ENCODE peak calls at places on chromosomes 3 and 15, in eight cellular contexts. One of them, this sample, is unnamed.

GRCh38 chr3:107753494-107753893 is 230.7 kb downstream of the BBX start:
- DNase-seq in activated CD4-positive, alpha-beta T cell treated with anti-CD3 and anti-CD28 coated beads, Interleukin-2, amount 50 U/mL, for 4 hours: peak
- DNase-seq in trophoblast cell: peak
- DNase-seq in nucleus accumbens: peak
- DNase-seq in iPS-NIHi11: peak
- DNase-seq in AML-193: peak
- DNase-seq in NCI-H460: peak
- DNase-seq in mucosa of gallbladder: peak
- DNase-seq in this sample: peak

GRCh38 chr15:100759116-100759515 is 120.5 kb upstream of the ALDH1A3 start:
- DNase-seq in activated CD4-positive, alpha-beta T cell treated with anti-CD3 and anti-CD28 coated beads, Interleukin-2, amount 50 U/mL, for 4 hours: no peak
- DNase-seq in trophoblast cell: no peak
- DNase-seq in nucleus accumbens: no peak
- DNase-seq in iPS-NIHi11: no peak
- DNase-seq in AML-193: no peak
- DNase-seq in NCI-H460: no peak
- DNase-seq in mucosa of gallbladder: peak
- DNase-seq in this sample: peak

GRCh38 chr15:67744331-67745058 is 80.8 kb upstream of the SKOR1 start:
- DNase-seq in activated CD4-positive, alpha-beta T cell treated with anti-CD3 and anti-CD28 coated beads, Interleukin-2, amount 50 U/mL, for 4 hours: no peak
- DNase-seq in trophoblast cell: no peak
- DNase-seq in nucleus accumbens: no peak
- DNase-seq in iPS-NIHi11: no peak
- DNase-seq in AML-193: peak
- DNase-seq in NCI-H460: no peak
- DNase-seq in mucosa of gallbladder: no peak
- DNase-seq in this sample: no peak

GRCh38 chr3:184710870-184711365 is 946 bp downstream of the MAGEF1 start:
- DNase-seq in activated CD4-positive, alpha-beta T cell treated with anti-CD3 and anti-CD28 coated beads, Interleukin-2, amount 50 U/mL, for 4 hours: no peak
- DNase-seq in trophoblast cell: no peak
- DNase-seq in nucleus accumbens: no peak
- DNase-seq in iPS-NIHi11: no peak
- DNase-seq in AML-193: no peak
- DNase-seq in NCI-H460: no peak
- DNase-seq in mucosa of gallbladder: no peak
- DNase-seq in this sample: peak

GRCh38 chr15:35657679-35658201 is 111.8 kb upstream of the DPH6 start:
- DNase-seq in activated CD4-positive, alpha-beta T cell treated with anti-CD3 and anti-CD28 coated beads, Interleukin-2, amount 50 U/mL, for 4 hours: no peak
- DNase-seq in trophoblast cell: peak
- DNase-seq in nucleus accumbens: no peak
- DNase-seq in iPS-NIHi11: no peak
- DNase-seq in AML-193: no peak
- DNase-seq in NCI-H460: no peak
- DNase-seq in mucosa of gallbladder: no peak
- DNase-seq in this sample: no peak

GRCh38 chr3:48372862-48373435 is 930 bp downstream of the FBXW12 start:
- DNase-seq in activated CD4-positive, alpha-beta T cell treated with anti-CD3 and anti-CD28 coated beads, Interleukin-2, amount 50 U/mL, for 4 hours: no peak
- DNase-seq in trophoblast cell: no peak
- DNase-seq in nucleus accumbens: no peak
- DNase-seq in iPS-NIHi11: no peak
- DNase-seq in AML-193: no peak
- DNase-seq in NCI-H460: no peak
- DNase-seq in mucosa of gallbladder: no peak
- DNase-seq in this sample: no peak

GRCh38 chr15:92166751-92167412 is 226.8 kb upstream of the ST8SIA2 start:
- DNase-seq in activated CD4-positive, alpha-beta T cell treated with anti-CD3 and anti-CD28 coated beads, Interleukin-2, amount 50 U/mL, for 4 hours: no peak
- DNase-seq in trophoblast cell: no peak
- DNase-seq in nucleus accumbens: no peak
- DNase-seq in iPS-NIHi11: no peak
- DNase-seq in AML-193: no peak
- DNase-seq in NCI-H460: no peak
- DNase-seq in mucosa of gallbladder: no peak
- DNase-seq in this sample: no peak

GRCh38 chr15:46386356-46386755 is 751.5 kb downstream of the SQOR start:
- DNase-seq in activated CD4-positive, alpha-beta T cell treated with anti-CD3 and anti-CD28 coated beads, Interleukin-2, amount 50 U/mL, for 4 hours: no peak
- DNase-seq in trophoblast cell: no peak
- DNase-seq in nucleus accumbens: no peak
- DNase-seq in iPS-NIHi11: no peak
- DNase-seq in AML-193: no peak
- DNase-seq in NCI-H460: no peak
- DNase-seq in mucosa of gallbladder: no peak
- DNase-seq in this sample: no peak

GRCh38 chr15:68650901-68651709 is 72.3 kb downstream of the CORO2B start:
- DNase-seq in activated CD4-positive, alpha-beta T cell treated with anti-CD3 and anti-CD28 coated beads, Interleukin-2, amount 50 U/mL, for 4 hours: peak
- DNase-seq in trophoblast cell: peak
- DNase-seq in nucleus accumbens: no peak
- DNase-seq in iPS-NIHi11: peak
- DNase-seq in AML-193: no peak
- DNase-seq in NCI-H460: peak
- DNase-seq in mucosa of gallbladder: peak
- DNase-seq in this sample: peak

GRCh38 chr15:52668133-52668532 is 11.1 kb downstream of the ATOSA start:
- DNase-seq in activated CD4-positive, alpha-beta T cell treated with anti-CD3 and anti-CD28 coated beads, Interleukin-2, amount 50 U/mL, for 4 hours: no peak
- DNase-seq in trophoblast cell: no peak
- DNase-seq in nucleus accumbens: no peak
- DNase-seq in iPS-NIHi11: no peak
- DNase-seq in AML-193: no peak
- DNase-seq in NCI-H460: no peak
- DNase-seq in mucosa of gallbladder: no peak
- DNase-seq in this sample: no peak

GRCh38 chr3:123194552-123194951 is 7.2 kb upstream of the SEC22A start:
- DNase-seq in activated CD4-positive, alpha-beta T cell treated with anti-CD3 and anti-CD28 coated beads, Interleukin-2, amount 50 U/mL, for 4 hours: no peak
- DNase-seq in trophoblast cell: peak
- DNase-seq in nucleus accumbens: no peak
- DNase-seq in iPS-NIHi11: peak
- DNase-seq in AML-193: no peak
- DNase-seq in NCI-H460: no peak
- DNase-seq in mucosa of gallbladder: peak
- DNase-seq in this sample: peak

GRCh38 chr3:141093397-141093796 is 42.2 kb downstream of the SPSB4 start:
- DNase-seq in activated CD4-positive, alpha-beta T cell treated with anti-CD3 and anti-CD28 coated beads, Interleukin-2, amount 50 U/mL, for 4 hours: no peak
- DNase-seq in trophoblast cell: no peak
- DNase-seq in nucleus accumbens: no peak
- DNase-seq in iPS-NIHi11: no peak
- DNase-seq in AML-193: no peak
- DNase-seq in NCI-H460: no peak
- DNase-seq in mucosa of gallbladder: no peak
- DNase-seq in this sample: no peak

GRCh38 chr3:20054549-20054987 is 14.3 kb downstream of the KAT2B start:
- DNase-seq in activated CD4-positive, alpha-beta T cell treated with anti-CD3 and anti-CD28 coated beads, Interleukin-2, amount 50 U/mL, for 4 hours: peak
- DNase-seq in trophoblast cell: peak
- DNase-seq in nucleus accumbens: no peak
- DNase-seq in iPS-NIHi11: no peak
- DNase-seq in AML-193: peak
- DNase-seq in NCI-H460: peak
- DNase-seq in mucosa of gallbladder: peak
- DNase-seq in this sample: peak

GRCh38 chr3:175526609-175527280 is 667.6 kb downstream of the NAALADL2 start:
- DNase-seq in activated CD4-positive, alpha-beta T cell treated with anti-CD3 and anti-CD28 coated beads, Interleukin-2, amount 50 U/mL, for 4 hours: no peak
- DNase-seq in trophoblast cell: no peak
- DNase-seq in nucleus accumbens: no peak
- DNase-seq in iPS-NIHi11: no peak
- DNase-seq in AML-193: no peak
- DNase-seq in NCI-H460: no peak
- DNase-seq in mucosa of gallbladder: no peak
- DNase-seq in this sample: no peak

GRCh38 chr3:149813367-149814281 is 609 bp downstream of the RNF13 start:
- DNase-seq in activated CD4-positive, alpha-beta T cell treated with anti-CD3 and anti-CD28 coated beads, Interleukin-2, amount 50 U/mL, for 4 hours: no peak
- DNase-seq in trophoblast cell: peak
- DNase-seq in nucleus accumbens: no peak
- DNase-seq in iPS-NIHi11: peak
- DNase-seq in AML-193: peak
- DNase-seq in NCI-H460: no peak
- DNase-seq in mucosa of gallbladder: no peak
- DNase-seq in this sample: no peak

GRCh38 chr3:161915283-161915682 is 418.7 kb downstream of the OTOL1 start:
- DNase-seq in activated CD4-positive, alpha-beta T cell treated with anti-CD3 and anti-CD28 coated beads, Interleukin-2, amount 50 U/mL, for 4 hours: no peak
- DNase-seq in trophoblast cell: no peak
- DNase-seq in nucleus accumbens: no peak
- DNase-seq in iPS-NIHi11: no peak
- DNase-seq in AML-193: no peak
- DNase-seq in NCI-H460: no peak
- DNase-seq in mucosa of gallbladder: no peak
- DNase-seq in this sample: no peak

GRCh38 chr3:170988378-170988777 is 38.1 kb downstream of the SLC2A2 start:
- DNase-seq in activated CD4-positive, alpha-beta T cell treated with anti-CD3 and anti-CD28 coated beads, Interleukin-2, amount 50 U/mL, for 4 hours: no peak
- DNase-seq in trophoblast cell: no peak
- DNase-seq in nucleus accumbens: no peak
- DNase-seq in iPS-NIHi11: no peak
- DNase-seq in AML-193: no peak
- DNase-seq in NCI-H460: no peak
- DNase-seq in mucosa of gallbladder: no peak
- DNase-seq in this sample: no peak

GRCh38 chr3:189903562-189904250 is 217.0 kb downstream of the P3H2 start:
- DNase-seq in activated CD4-positive, alpha-beta T cell treated with anti-CD3 and anti-CD28 coated beads, Interleukin-2, amount 50 U/mL, for 4 hours: no peak
- DNase-seq in trophoblast cell: no peak
- DNase-seq in nucleus accumbens: no peak
- DNase-seq in iPS-NIHi11: no peak
- DNase-seq in AML-193: no peak
- DNase-seq in NCI-H460: no peak
- DNase-seq in mucosa of gallbladder: no peak
- DNase-seq in this sample: peak

GRCh38 chr3:24365168-24365567 is 129.5 kb downstream of the THRB start:
- DNase-seq in activated CD4-positive, alpha-beta T cell treated with anti-CD3 and anti-CD28 coated beads, Interleukin-2, amount 50 U/mL, for 4 hours: no peak
- DNase-seq in trophoblast cell: no peak
- DNase-seq in nucleus accumbens: no peak
- DNase-seq in iPS-NIHi11: peak
- DNase-seq in AML-193: no peak
- DNase-seq in NCI-H460: peak
- DNase-seq in mucosa of gallbladder: peak
- DNase-seq in this sample: peak

GRCh38 chr15:47796339-47796738 is 79.0 kb downstream of the SEMA6D start:
- DNase-seq in activated CD4-positive, alpha-beta T cell treated with anti-CD3 and anti-CD28 coated beads, Interleukin-2, amount 50 U/mL, for 4 hours: no peak
- DNase-seq in trophoblast cell: no peak
- DNase-seq in nucleus accumbens: no peak
- DNase-seq in iPS-NIHi11: no peak
- DNase-seq in AML-193: no peak
- DNase-seq in NCI-H460: no peak
- DNase-seq in mucosa of gallbladder: no peak
- DNase-seq in this sample: no peak

GRCh38 chr3:59653405-59654119 is 603.7 kb upstream of the CFAP20DC start:
- DNase-seq in activated CD4-positive, alpha-beta T cell treated with anti-CD3 and anti-CD28 coated beads, Interleukin-2, amount 50 U/mL, for 4 hours: no peak
- DNase-seq in trophoblast cell: no peak
- DNase-seq in nucleus accumbens: no peak
- DNase-seq in iPS-NIHi11: no peak
- DNase-seq in AML-193: no peak
- DNase-seq in NCI-H460: no peak
- DNase-seq in mucosa of gallbladder: no peak
- DNase-seq in this sample: no peak

GRCh38 chr3:1118074-1118473 is 25.2 kb downstream of the CNTN6 start:
- DNase-seq in activated CD4-positive, alpha-beta T cell treated with anti-CD3 and anti-CD28 coated beads, Interleukin-2, amount 50 U/mL, for 4 hours: no peak
- DNase-seq in trophoblast cell: peak
- DNase-seq in nucleus accumbens: no peak
- DNase-seq in iPS-NIHi11: no peak
- DNase-seq in AML-193: no peak
- DNase-seq in NCI-H460: no peak
- DNase-seq in mucosa of gallbladder: peak
- DNase-seq in this sample: no peak

GRCh38 chr3:31423522-31423921 is 109.2 kb upstream of the STT3B start:
- DNase-seq in activated CD4-positive, alpha-beta T cell treated with anti-CD3 and anti-CD28 coated beads, Interleukin-2, amount 50 U/mL, for 4 hours: no peak
- DNase-seq in trophoblast cell: peak
- DNase-seq in nucleus accumbens: no peak
- DNase-seq in iPS-NIHi11: no peak
- DNase-seq in AML-193: no peak
- DNase-seq in NCI-H460: no peak
- DNase-seq in mucosa of gallbladder: no peak
- DNase-seq in this sample: no peak

GRCh38 chr3:120802916-120803315 is 60.4 kb downstream of the GTF2E1 start:
- DNase-seq in activated CD4-positive, alpha-beta T cell treated with anti-CD3 and anti-CD28 coated beads, Interleukin-2, amount 50 U/mL, for 4 hours: no peak
- DNase-seq in trophoblast cell: no peak
- DNase-seq in nucleus accumbens: no peak
- DNase-seq in iPS-NIHi11: no peak
- DNase-seq in AML-193: no peak
- DNase-seq in NCI-H460: no peak
- DNase-seq in mucosa of gallbladder: no peak
- DNase-seq in this sample: no peak

GRCh38 chr15:89377042-89377841 is 42.6 kb upstream of the POLG start:
- DNase-seq in activated CD4-positive, alpha-beta T cell treated with anti-CD3 and anti-CD28 coated beads, Interleukin-2, amount 50 U/mL, for 4 hours: no peak
- DNase-seq in trophoblast cell: no peak
- DNase-seq in nucleus accumbens: no peak
- DNase-seq in iPS-NIHi11: no peak
- DNase-seq in AML-193: no peak
- DNase-seq in NCI-H460: no peak
- DNase-seq in mucosa of gallbladder: no peak
- DNase-seq in this sample: no peak

GRCh38 chr3:55297235-55297634 is 189.9 kb downstream of the WNT5A start:
- DNase-seq in activated CD4-positive, alpha-beta T cell treated with anti-CD3 and anti-CD28 coated beads, Interleukin-2, amount 50 U/mL, for 4 hours: no peak
- DNase-seq in trophoblast cell: no peak
- DNase-seq in nucleus accumbens: no peak
- DNase-seq in iPS-NIHi11: no peak
- DNase-seq in AML-193: no peak
- DNase-seq in NCI-H460: no peak
- DNase-seq in mucosa of gallbladder: no peak
- DNase-seq in this sample: no peak

GRCh38 chr15:88450125-88450798 is 16.9 kb downstream of the MRPL46 start:
- DNase-seq in activated CD4-positive, alpha-beta T cell treated with anti-CD3 and anti-CD28 coated beads, Interleukin-2, amount 50 U/mL, for 4 hours: peak
- DNase-seq in trophoblast cell: peak
- DNase-seq in nucleus accumbens: peak
- DNase-seq in iPS-NIHi11: peak
- DNase-seq in AML-193: peak
- DNase-seq in NCI-H460: peak
- DNase-seq in mucosa of gallbladder: peak
- DNase-seq in this sample: peak

GRCh38 chr3:119637679-119638525 is 22.5 kb downstream of the POPDC2 start:
- DNase-seq in activated CD4-positive, alpha-beta T cell treated with anti-CD3 and anti-CD28 coated beads, Interleukin-2, amount 50 U/mL, for 4 hours: no peak
- DNase-seq in trophoblast cell: peak
- DNase-seq in nucleus accumbens: no peak
- DNase-seq in iPS-NIHi11: no peak
- DNase-seq in AML-193: peak
- DNase-seq in NCI-H460: no peak
- DNase-seq in mucosa of gallbladder: no peak
- DNase-seq in this sample: peak

GRCh38 chr3:76131396-76132153 is 346.2 kb upstream of the ZNF717 start:
- DNase-seq in activated CD4-positive, alpha-beta T cell treated with anti-CD3 and anti-CD28 coated beads, Interleukin-2, amount 50 U/mL, for 4 hours: no peak
- DNase-seq in trophoblast cell: no peak
- DNase-seq in nucleus accumbens: no peak
- DNase-seq in iPS-NIHi11: no peak
- DNase-seq in AML-193: no peak
- DNase-seq in NCI-H460: no peak
- DNase-seq in mucosa of gallbladder: no peak
- DNase-seq in this sample: no peak

GRCh38 chr3:125194849-125195601 is 17.5 kb downstream of the SLC12A8 start:
- DNase-seq in activated CD4-positive, alpha-beta T cell treated with anti-CD3 and anti-CD28 coated beads, Interleukin-2, amount 50 U/mL, for 4 hours: no peak
- DNase-seq in trophoblast cell: peak
- DNase-seq in nucleus accumbens: no peak
- DNase-seq in iPS-NIHi11: no peak
- DNase-seq in AML-193: no peak
- DNase-seq in NCI-H460: no peak
- DNase-seq in mucosa of gallbladder: peak
- DNase-seq in this sample: no peak

GRCh38 chr3:87503901-87504498 is 227.6 kb upstream of the POU1F1 start:
- DNase-seq in activated CD4-positive, alpha-beta T cell treated with anti-CD3 and anti-CD28 coated beads, Interleukin-2, amount 50 U/mL, for 4 hours: no peak
- DNase-seq in trophoblast cell: peak
- DNase-seq in nucleus accumbens: no peak
- DNase-seq in iPS-NIHi11: peak
- DNase-seq in AML-193: peak
- DNase-seq in NCI-H460: peak
- DNase-seq in mucosa of gallbladder: peak
- DNase-seq in this sample: peak

GRCh38 chr3:182108351-182108750 is 396.6 kb downstream of the SOX2 start:
- DNase-seq in activated CD4-positive, alpha-beta T cell treated with anti-CD3 and anti-CD28 coated beads, Interleukin-2, amount 50 U/mL, for 4 hours: no peak
- DNase-seq in trophoblast cell: no peak
- DNase-seq in nucleus accumbens: no peak
- DNase-seq in iPS-NIHi11: no peak
- DNase-seq in AML-193: no peak
- DNase-seq in NCI-H460: no peak
- DNase-seq in mucosa of gallbladder: no peak
- DNase-seq in this sample: no peak